ENCODE peak calls at places on chromosomes 3 and 15, in eight cellular contexts. Q is psoas muscle, Z is OCI-LY7, B is left ventricle myocardium inferior, R is PC-9, T is HCT116, S is tibial artery, X is tibial nerve. C is an unnamed sample.
A peak's percentile ranks its signal among the peaks of the same experiment; 100 is the strongest.

GRCh38 chr3:70771426-70772147 is 459.1 kb upstream of the MDFIC2 start:
- DNase-seq in Q (no peak), Z (no peak), B (no peak), R (no peak), T (no peak), S (no peak), X (no peak), C (no peak)

GRCh38 chr15:100771745-100772144 is 107.9 kb upstream of the ALDH1A3 start:
- DNase-seq in Q (no peak), Z (no peak), B (no peak), R (no peak), T (no peak), S (no peak), X (no peak), C (no peak)

GRCh38 chr3:13044496-13045244 is 28.6 kb downstream of the IQSEC1 start:
- DNase-seq in Q (no peak), Z (no peak), B (no peak), R (no peak), T (no peak), S (no peak), X (no peak), C (peak; percentile 32)

GRCh38 chr3:64109438-64109837 is 86.1 kb upstream of the PSMD6 start:
- DNase-seq in Q (no peak), Z (no peak), B (no peak), R (no peak), T (no peak), S (no peak), X (peak; percentile 26), C (peak; percentile 31)

GRCh38 chr15:52241489-52241888 is 50.3 kb upstream of the GNB5 start:
- DNase-seq in Q (no peak), Z (no peak), B (no peak), R (no peak), T (no peak), S (no peak), X (no peak), C (no peak)

GRCh38 chr3:16072420-16073110 is 101.9 kb upstream of the GALNT15 start:
- DNase-seq in Q (no peak), Z (no peak), B (no peak), R (no peak), T (no peak), S (no peak), X (no peak), C (no peak)

GRCh38 chr3:127815641-127816605 is 6.4 kb downstream of the MGLL start:
- DNase-seq in Q (no peak), Z (no peak), B (no peak), R (peak; percentile 37), T (no peak), S (no peak), X (no peak), C (no peak)

GRCh38 chr3:183515968-183516851 is 39.3 kb downstream of the KLHL6 start:
- DNase-seq in Q (no peak), Z (peak; percentile 93), B (no peak), R (no peak), T (no peak), S (no peak), X (no peak), C (no peak)

GRCh38 chr15:42021593-42021992 is 751 bp upstream of the PLA2G4E start:
- DNase-seq in Q (no peak), Z (no peak), B (no peak), R (no peak), T (no peak), S (no peak), X (no peak), C (no peak)

GRCh38 chr3:141000027-141000663 is 51.0 kb upstream of the SPSB4 start:
- DNase-seq in Q (peak; percentile 63), Z (peak; percentile 39), B (peak; percentile 61), R (peak; percentile 21), T (peak; percentile 54), S (peak; percentile 34), X (peak; percentile 21), C (peak; percentile 68)

GRCh38 chr15:69297642-69298353 is 914 bp upstream of the PAQR5 start:
- DNase-seq in Q (no peak), Z (no peak), B (no peak), R (no peak), T (no peak), S (no peak), X (no peak), C (no peak)

GRCh38 chr3:97720417-97720816 is 44.1 kb upstream of the ARL6 start:
- DNase-seq in Q (no peak), Z (no peak), B (no peak), R (no peak), T (no peak), S (no peak), X (no peak), C (no peak)

GRCh38 chr3:42731476-42732195 is 29.0 kb upstream of the HHATL start:
- DNase-seq in Q (no peak), Z (no peak), B (no peak), R (no peak), T (no peak), S (no peak), X (no peak), C (no peak)

GRCh38 chr3:42728668-42729364 is 26.2 kb upstream of the HHATL start:
- DNase-seq in Q (no peak), Z (no peak), B (no peak), R (no peak), T (no peak), S (peak; percentile 18), X (no peak), C (no peak)

GRCh38 chr3:42730706-42731420 is 28.3 kb upstream of the HHATL start:
- DNase-seq in Q (no peak), Z (no peak), B (no peak), R (no peak), T (no peak), S (no peak), X (no peak), C (no peak)

GRCh38 chr3:42729404-42730145 is 27.0 kb upstream of the HHATL start:
- DNase-seq in Q (no peak), Z (no peak), B (peak; percentile 52), R (no peak), T (no peak), S (peak; percentile 59), X (no peak), C (peak; percentile 74)

GRCh38 chr3:42730294-42730693 is 27.7 kb upstream of the HHATL start:
- DNase-seq in Q (no peak), Z (no peak), B (peak; percentile 55), R (no peak), T (no peak), S (no peak), X (no peak), C (no peak)
- H3K27ac ChIP-seq in Q (peak overlapping the region; percentile 73), Z (no peak overlapping the region), B (peak overlapping the region; percentile 92), R (no peak overlapping the region), T (no peak overlapping the region), S (peak overlapping the region; percentile 14), X (peak overlapping the region; percentile 78), C (peak overlapping the region; percentile 26)

GRCh38 chr3:36697397-36698001 is 66.9 kb downstream of the DCLK3 start:
- DNase-seq in Q (no peak), Z (no peak), B (no peak), R (no peak), T (no peak), S (no peak), X (no peak), C (no peak)
- H3K4me3 ChIP-seq in Q (no peak overlapping the region), Z (no peak overlapping the region), B (no peak overlapping the region), R (no peak overlapping the region), T (no peak overlapping the region), S (no peak overlapping the region), X (no peak overlapping the region), C (no peak overlapping the region)

GRCh38 chr3:176767385-176767784 is 429.9 kb downstream of the TBL1XR1 start:
- DNase-seq in Q (no peak), Z (no peak), B (no peak), R (peak; percentile 87), T (peak; percentile 55), S (peak; percentile 22), X (no peak), C (no peak)

GRCh38 chr3:176769547-176770190 is 427.6 kb downstream of the TBL1XR1 start:
- DNase-seq in Q (no peak), Z (no peak), B (no peak), R (no peak), T (no peak), S (no peak), X (no peak), C (no peak)

GRCh38 chr3:176765491-176765890 is 431.8 kb downstream of the TBL1XR1 start:
- DNase-seq in Q (no peak), Z (no peak), B (no peak), R (no peak), T (no peak), S (no peak), X (no peak), C (no peak)

DNA sequence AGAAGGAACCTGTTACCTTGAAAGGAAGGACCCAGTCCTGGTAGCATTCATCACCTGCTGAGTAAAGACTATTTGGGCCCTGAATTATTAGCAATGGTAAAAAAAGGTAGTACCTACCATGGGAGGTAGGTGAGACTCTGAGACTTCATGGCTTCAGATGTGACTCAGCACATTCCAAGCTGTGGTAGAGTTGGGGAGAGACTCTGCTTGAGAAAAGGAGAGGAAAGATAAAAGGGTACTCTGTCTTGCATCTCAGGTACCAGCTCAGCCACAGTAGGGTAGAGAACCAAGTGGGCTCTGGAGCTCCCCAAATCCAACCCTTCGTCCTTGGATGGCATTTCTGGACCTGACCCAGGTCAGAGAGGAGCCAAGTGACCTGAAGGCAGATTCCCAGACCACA is 430.4 kb downstream of the TBL1XR1 start:
- DNase-seq in Q (no peak), Z (no peak), B (no peak), R (no peak), T (no peak), S (no peak), X (no peak), C (no peak)
- H3K27ac ChIP-seq in Q (no peak overlapping the region), Z (no peak overlapping the region), B (no peak overlapping the region), R (peak overlapping the region; percentile 58), T (no peak overlapping the region), S (no peak overlapping the region), X (no peak overlapping the region), C (no peak overlapping the region)

GRCh38 chr3:115659253-115659652 is 35.9 kb downstream of the GAP43 start:
- DNase-seq in Q (no peak), Z (peak; percentile 4), B (no peak), R (no peak), T (no peak), S (no peak), X (no peak), C (no peak)

GRCh38 chr3:115655761-115656282 is 32.5 kb downstream of the GAP43 start:
- DNase-seq in Q (no peak), Z (no peak), B (no peak), R (no peak), T (no peak), S (no peak), X (no peak), C (no peak)

GRCh38 chr3:115658032-115658336 is 34.7 kb downstream of the GAP43 start:
- DNase-seq in Q (no peak), Z (no peak), B (no peak), R (no peak), T (no peak), S (no peak), X (no peak), C (no peak)

GRCh38 chr3:115658337-115659181 is 35.2 kb downstream of the GAP43 start:
- DNase-seq in Q (peak; percentile 83), Z (peak; percentile 65), B (peak; percentile 85), R (peak; percentile 73), T (peak; percentile 4), S (peak; percentile 78), X (peak; percentile 65), C (peak; percentile 94)

DNA sequence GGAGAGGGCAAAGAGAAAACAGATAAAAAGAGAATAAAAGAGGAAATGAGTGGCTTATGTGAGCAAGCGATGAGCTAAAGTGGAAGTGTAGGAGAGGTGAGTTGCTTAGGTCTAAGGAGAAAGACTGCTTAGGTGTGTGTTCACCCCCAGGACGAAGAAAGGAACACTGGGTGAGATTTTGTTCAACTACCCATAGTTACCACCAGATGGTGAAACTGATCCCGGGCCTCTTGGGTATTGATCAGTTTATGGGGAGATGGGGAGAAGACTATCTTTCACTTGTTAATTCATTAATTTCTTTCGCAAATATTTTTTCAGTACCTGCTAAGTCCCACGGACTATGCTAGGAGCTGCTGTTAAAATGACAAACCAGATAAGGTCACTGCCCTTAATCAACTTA is 33.9 kb downstream of the GAP43 start:
- DNase-seq in Q (no peak), Z (no peak), B (no peak), R (no peak), T (no peak), S (no peak), X (no peak), C (no peak)
- H3K4me3 ChIP-seq in Q (no peak overlapping the region), Z (no peak overlapping the region), B (no peak overlapping the region), R (no peak overlapping the region), T (no peak overlapping the region), S (no peak overlapping the region), X (no peak overlapping the region), C (no peak overlapping the region)